ENCODE peak calls at places on chromosomes 7 and 10, in seven cellular contexts. L, J, W, A, X, Y and K are unnamed samples.

GRCh38 chr10:8439040-8439439 is 384.6 kb downstream of the GATA3 start:
- DNase-seq in L (no peak), J (no peak), W (no peak), A (no peak), X (no peak), Y (no peak), K (no peak)

GRCh38 chr10:31353574-31353973 is 34.6 kb downstream of the ZEB1 start:
- DNase-seq in L (no peak), J (peak), W (no peak), A (peak), X (peak), Y (no peak), K (no peak)

GRCh38 chr10:97169911-97170693 is 15.7 kb downstream of the SLIT1 start:
- DNase-seq in L (no peak), J (no peak), W (no peak), A (no peak), X (no peak), Y (no peak), K (peak)

GRCh38 chr7:128791968-128792319 is at the start of gene CCDC136:
- DNase-seq in L (no peak), J (no peak), W (no peak), A (peak), X (no peak), Y (no peak), K (no peak)

GRCh38 chr7:4667776-4668509 is 14.2 kb upstream of the FOXK1 start:
- DNase-seq in L (no peak), J (peak), W (no peak), A (peak), X (no peak), Y (no peak), K (no peak)

GRCh38 chr10:88254091-88254490 is 329.0 kb downstream of the RNLS start:
- DNase-seq in L (no peak), J (peak), W (no peak), A (peak), X (peak), Y (no peak), K (no peak)

GRCh38 chr10:3647074-3647473 is 137.9 kb downstream of the KLF6 start:
- DNase-seq in L (no peak), J (no peak), W (no peak), A (no peak), X (no peak), Y (no peak), K (no peak)

GRCh38 chr10:133565441-133566294 is at the start of gene SYCE1:
- DNase-seq in L (no peak), J (peak), W (no peak), A (no peak), X (no peak), Y (no peak), K (no peak)

GRCh38 chr10:101029520-101030309 is 1.2 kb downstream of the PDZD7 start:
- DNase-seq in L (no peak), J (no peak), W (no peak), A (no peak), X (no peak), Y (no peak), K (no peak)

GRCh38 chr7:134920026-134920758 is 66.1 kb upstream of the AGBL3 start:
- DNase-seq in L (no peak), J (peak), W (no peak), A (no peak), X (no peak), Y (no peak), K (no peak)

GRCh38 chr7:21844742-21845141 is 101.0 kb downstream of the CDCA7L start:
- DNase-seq in L (no peak), J (no peak), W (no peak), A (no peak), X (no peak), Y (no peak), K (no peak)

GRCh38 chr7:128065872-128066271 is 34.6 kb upstream of the LRRC4 start:
- DNase-seq in L (no peak), J (peak), W (no peak), A (no peak), X (no peak), Y (no peak), K (no peak)

GRCh38 chr7:28155019-28155660 is 25.5 kb downstream of the JAZF1 start:
- DNase-seq in L (no peak), J (no peak), W (no peak), A (no peak), X (peak), Y (no peak), K (no peak)

GRCh38 chr7:46208635-46209525 is 287.8 kb upstream of the IGFBP3 start:
- DNase-seq in L (no peak), J (no peak), W (no peak), A (no peak), X (no peak), Y (no peak), K (no peak)

GRCh38 chr7:98078197-98078870 is 28.3 kb upstream of the LMTK2 start:
- DNase-seq in L (peak), J (no peak), W (peak), A (no peak), X (no peak), Y (no peak), K (no peak)

GRCh38 chr7:81833401-81833800 is 63.6 kb upstream of the HGF start:
- DNase-seq in L (no peak), J (peak), W (no peak), A (peak), X (no peak), Y (no peak), K (no peak)

GRCh38 chr7:11788568-11788967 is 43.4 kb downstream of the THSD7A start:
- DNase-seq in L (no peak), J (no peak), W (no peak), A (no peak), X (no peak), Y (no peak), K (no peak)

GRCh38 chr10:31759124-31759798 is 169.4 kb downstream of the ARHGAP12 start:
- DNase-seq in L (peak), J (peak), W (peak), A (peak), X (peak), Y (no peak), K (peak)

GRCh38 chr7:48298779-48299178 is 127.5 kb downstream of the ABCA13 start:
- DNase-seq in L (no peak), J (peak), W (no peak), A (peak), X (peak), Y (no peak), K (no peak)

GRCh38 chr7:158268851-158269535 is 318.6 kb downstream of the PTPRN2 start:
- DNase-seq in L (no peak), J (no peak), W (no peak), A (no peak), X (no peak), Y (no peak), K (no peak)

GRCh38 chr7:3168370-3168769 is 124.7 kb upstream of the CARD11 start:
- DNase-seq in L (no peak), J (no peak), W (no peak), A (no peak), X (no peak), Y (no peak), K (no peak)

GRCh38 chr7:43568529-43568928 is 14.4 kb upstream of the STK17A start:
- DNase-seq in L (no peak), J (no peak), W (peak), A (peak), X (no peak), Y (no peak), K (no peak)

GRCh38 chr7:2451171-2452073 is 24.8 kb downstream of the GRIFIN start:
- DNase-seq in L (peak), J (peak), W (peak), A (peak), X (peak), Y (no peak), K (peak)

GRCh38 chr7:1114505-1114904 is 26.6 kb downstream of the GPER1 start:
- DNase-seq in L (no peak), J (no peak), W (no peak), A (no peak), X (no peak), Y (no peak), K (no peak)

GRCh38 chr10:28186887-28187578 is 115.8 kb downstream of the MPP7 start:
- DNase-seq in L (no peak), J (no peak), W (no peak), A (no peak), X (no peak), Y (no peak), K (no peak)

GRCh38 chr10:49572594-49573114 is 33.7 kb upstream of the ERCC6 start:
- DNase-seq in L (no peak), J (peak), W (no peak), A (no peak), X (no peak), Y (no peak), K (no peak)

GRCh38 chr10:111974325-111974724 is 209.2 kb downstream of the GPAM start:
- DNase-seq in L (no peak), J (no peak), W (no peak), A (peak), X (no peak), Y (no peak), K (no peak)

GRCh38 chr10:131963811-131964210 is 17.9 kb downstream of the BNIP3 start:
- DNase-seq in L (no peak), J (no peak), W (no peak), A (no peak), X (no peak), Y (no peak), K (no peak)

GRCh38 chr7:149209518-149210269 is 14.3 kb downstream of the ZNF282 start:
- DNase-seq in L (no peak), J (peak), W (peak), A (peak), X (peak), Y (no peak), K (no peak)

GRCh38 chr10:29266641-29267040 is 22.2 kb upstream of the LYZL1 start:
- DNase-seq in L (no peak), J (no peak), W (peak), A (peak), X (no peak), Y (no peak), K (no peak)

GRCh38 chr7:44587843-44588711 is 6.0 kb upstream of the TMED4 start:
- DNase-seq in L (peak), J (peak), W (peak), A (peak), X (peak), Y (peak), K (peak)